ENCODE peak calls at places on chromosomes 5 and 9, in nine cellular contexts. One of them, this sample, is unnamed.

GRCh38 chr5:37717276-37717612 is 122.6 kb downstream of the GDNF start:
- DNase-seq in omental fat pad: no peak
- DNase-seq in lower lobe of right lung: no peak
- DNase-seq in uterus: no peak
- DNase-seq in Panc1: no peak
- DNase-seq in BJ: no peak
- DNase-seq in endothelial cell: no peak
- DNase-seq in progenitor cell of endocrine pancreas: no peak
- DNase-seq in GM23338: no peak
- DNase-seq in this sample: no peak

GRCh38 chr5:171984748-171985419 is 21.6 kb downstream of the FBXW11 start:
- DNase-seq in BJ: peak; percentile 80
- DNase-seq in lower lobe of right lung: no peak
- DNase-seq in Panc1: peak; percentile 61
- DNase-seq in uterus: no peak
- DNase-seq in endothelial cell: no peak
- DNase-seq in progenitor cell of endocrine pancreas: no peak
- DNase-seq in omental fat pad: no peak
- DNase-seq in GM23338: no peak
- DNase-seq in this sample: no peak

GRCh38 chr5:32030686-32031478 is 143.2 kb downstream of the GOLPH3 start:
- DNase-seq in lower lobe of right lung: no peak
- DNase-seq in endothelial cell: no peak
- DNase-seq in Panc1: no peak
- DNase-seq in uterus: no peak
- DNase-seq in progenitor cell of endocrine pancreas: no peak
- DNase-seq in GM23338: no peak
- DNase-seq in BJ: no peak
- DNase-seq in omental fat pad: no peak
- DNase-seq in this sample: no peak

GRCh38 chr9:135992486-135993408 is 31.6 kb upstream of the UBAC1 start:
- DNase-seq in GM23338: peak; percentile 79
- DNase-seq in lower lobe of right lung: peak; percentile 87
- DNase-seq in omental fat pad: peak; percentile 49
- DNase-seq in progenitor cell of endocrine pancreas: peak; percentile 59
- DNase-seq in endothelial cell: peak; percentile 76
- DNase-seq in uterus: peak; percentile 83
- DNase-seq in BJ: peak; percentile 19
- DNase-seq in Panc1: no peak
- DNase-seq in this sample: no peak

GRCh38 chr5:57402761-57403160 is 79.8 kb downstream of the ACTBL2 start:
- DNase-seq in progenitor cell of endocrine pancreas: no peak
- DNase-seq in omental fat pad: no peak
- DNase-seq in uterus: no peak
- DNase-seq in endothelial cell: no peak
- DNase-seq in BJ: no peak
- DNase-seq in lower lobe of right lung: no peak
- DNase-seq in Panc1: no peak
- DNase-seq in GM23338: no peak
- DNase-seq in this sample: no peak

GRCh38 chr9:81777514-81777913 is 88.2 kb upstream of the TLE1 start:
- DNase-seq in GM23338: no peak
- DNase-seq in endothelial cell: no peak
- DNase-seq in Panc1: no peak
- DNase-seq in progenitor cell of endocrine pancreas: no peak
- DNase-seq in BJ: no peak
- DNase-seq in uterus: no peak
- DNase-seq in lower lobe of right lung: no peak
- DNase-seq in omental fat pad: no peak
- DNase-seq in this sample: no peak

GRCh38 chr5:92749943-92750342 is 831.1 kb downstream of the NR2F1-AS1 start:
- DNase-seq in BJ: no peak
- DNase-seq in lower lobe of right lung: no peak
- DNase-seq in GM23338: peak; percentile 59
- DNase-seq in Panc1: no peak
- DNase-seq in endothelial cell: no peak
- DNase-seq in uterus: no peak
- DNase-seq in progenitor cell of endocrine pancreas: no peak
- DNase-seq in omental fat pad: no peak
- DNase-seq in this sample: no peak

GRCh38 chr9:116365056-116365471 is 211.5 kb downstream of the PAPPA start:
- DNase-seq in BJ: no peak
- DNase-seq in progenitor cell of endocrine pancreas: no peak
- DNase-seq in uterus: peak; percentile 80
- DNase-seq in GM23338: peak; percentile 24
- DNase-seq in omental fat pad: no peak
- DNase-seq in endothelial cell: no peak
- DNase-seq in lower lobe of right lung: no peak
- DNase-seq in Panc1: no peak
- DNase-seq in this sample: no peak

GRCh38 chr5:65479527-65479926 is 2.2 kb downstream of the ADAMTS6 start:
- DNase-seq in Panc1: no peak
- DNase-seq in BJ: no peak
- DNase-seq in progenitor cell of endocrine pancreas: no peak
- DNase-seq in lower lobe of right lung: no peak
- DNase-seq in omental fat pad: no peak
- DNase-seq in GM23338: no peak
- DNase-seq in endothelial cell: no peak
- DNase-seq in uterus: no peak
- DNase-seq in this sample: no peak

GRCh38 chr9:69871143-69871834 is 50.7 kb downstream of the CFAP95 start:
- DNase-seq in progenitor cell of endocrine pancreas: no peak
- DNase-seq in Panc1: no peak
- DNase-seq in omental fat pad: no peak
- DNase-seq in lower lobe of right lung: no peak
- DNase-seq in BJ: no peak
- DNase-seq in GM23338: no peak
- DNase-seq in uterus: no peak
- DNase-seq in endothelial cell: no peak
- DNase-seq in this sample: no peak

GRCh38 chr9:12716823-12717222 is 23.6 kb downstream of the TYRP1 start:
- DNase-seq in uterus: no peak
- DNase-seq in GM23338: no peak
- DNase-seq in Panc1: no peak
- DNase-seq in progenitor cell of endocrine pancreas: no peak
- DNase-seq in lower lobe of right lung: no peak
- DNase-seq in BJ: no peak
- DNase-seq in omental fat pad: no peak
- DNase-seq in endothelial cell: no peak
- DNase-seq in this sample: no peak
- TF ChIP-seq CTCF in uterus: no peak
- TF ChIP-seq CTCF in GM23338: no peak
- TF ChIP-seq CTCF in Panc1: peak; percentile 11
- TF ChIP-seq CTCF in progenitor cell of endocrine pancreas: no peak
- TF ChIP-seq CTCF in lower lobe of right lung: no peak
- TF ChIP-seq CTCF in BJ: no peak
- TF ChIP-seq CTCF in omental fat pad: no peak
- TF ChIP-seq CTCF in endothelial cell: no peak
- TF ChIP-seq CTCF in this sample: peak; percentile 22

GRCh38 chr9:34145165-34145564 is 18.7 kb upstream of the DCAF12 start:
- DNase-seq in BJ: no peak
- DNase-seq in endothelial cell: no peak
- DNase-seq in uterus: no peak
- DNase-seq in progenitor cell of endocrine pancreas: no peak
- DNase-seq in lower lobe of right lung: no peak
- DNase-seq in Panc1: no peak
- DNase-seq in omental fat pad: no peak
- DNase-seq in GM23338: peak; percentile 27
- DNase-seq in this sample: no peak

GRCh38 chr9:34143116-34143515 is 16.6 kb upstream of the DCAF12 start:
- DNase-seq in endothelial cell: no peak
- DNase-seq in lower lobe of right lung: no peak
- DNase-seq in Panc1: no peak
- DNase-seq in uterus: no peak
- DNase-seq in omental fat pad: no peak
- DNase-seq in GM23338: no peak
- DNase-seq in BJ: no peak
- DNase-seq in progenitor cell of endocrine pancreas: no peak
- DNase-seq in this sample: no peak

GRCh38 chr9:34140853-34141252 is 14.4 kb upstream of the DCAF12 start:
- DNase-seq in endothelial cell: no peak
- DNase-seq in lower lobe of right lung: no peak
- DNase-seq in omental fat pad: no peak
- DNase-seq in uterus: no peak
- DNase-seq in progenitor cell of endocrine pancreas: no peak
- DNase-seq in GM23338: no peak
- DNase-seq in BJ: no peak
- DNase-seq in Panc1: no peak
- DNase-seq in this sample: no peak

GRCh38 chr9:34134521-34134920 is 8.0 kb upstream of the DCAF12 start:
- DNase-seq in Panc1: no peak
- DNase-seq in uterus: no peak
- DNase-seq in progenitor cell of endocrine pancreas: no peak
- DNase-seq in BJ: no peak
- DNase-seq in omental fat pad: no peak
- DNase-seq in GM23338: no peak
- DNase-seq in lower lobe of right lung: no peak
- DNase-seq in endothelial cell: no peak
- DNase-seq in this sample: no peak

GRCh38 chr9:34139477-34140146 is 13.1 kb upstream of the DCAF12 start:
- DNase-seq in Panc1: no peak
- DNase-seq in GM23338: peak; percentile 33
- DNase-seq in lower lobe of right lung: no peak
- DNase-seq in omental fat pad: no peak
- DNase-seq in BJ: peak; percentile 55
- DNase-seq in endothelial cell: no peak
- DNase-seq in progenitor cell of endocrine pancreas: no peak
- DNase-seq in uterus: no peak
- DNase-seq in this sample: no peak
- TF ChIP-seq CTCF in Panc1: no peak
- TF ChIP-seq CTCF in GM23338: peak; percentile 52
- TF ChIP-seq CTCF in lower lobe of right lung: peak; percentile 22
- TF ChIP-seq CTCF in omental fat pad: no peak
- TF ChIP-seq CTCF in BJ: peak; percentile 50
- TF ChIP-seq CTCF in endothelial cell: no peak
- TF ChIP-seq CTCF in progenitor cell of endocrine pancreas: no peak
- TF ChIP-seq CTCF in uterus: no peak
- TF ChIP-seq CTCF in this sample: peak; percentile 8

GRCh38 chr5:14273207-14273767 is 130.1 kb downstream of the TRIO start:
- DNase-seq in Panc1: no peak
- DNase-seq in omental fat pad: no peak
- DNase-seq in endothelial cell: no peak
- DNase-seq in progenitor cell of endocrine pancreas: no peak
- DNase-seq in GM23338: no peak
- DNase-seq in BJ: no peak
- DNase-seq in uterus: no peak
- DNase-seq in lower lobe of right lung: no peak
- DNase-seq in this sample: no peak

GRCh38 chr5:14272548-14273205 is 129.5 kb downstream of the TRIO start:
- DNase-seq in endothelial cell: no peak
- DNase-seq in GM23338: no peak
- DNase-seq in Panc1: no peak
- DNase-seq in BJ: no peak
- DNase-seq in uterus: no peak
- DNase-seq in lower lobe of right lung: no peak
- DNase-seq in progenitor cell of endocrine pancreas: no peak
- DNase-seq in omental fat pad: no peak
- DNase-seq in this sample: no peak

GRCh38 chr5:14281746-14282181 is 138.6 kb downstream of the TRIO start:
- DNase-seq in omental fat pad: no peak
- DNase-seq in Panc1: no peak
- DNase-seq in lower lobe of right lung: no peak
- DNase-seq in endothelial cell: no peak
- DNase-seq in uterus: no peak
- DNase-seq in progenitor cell of endocrine pancreas: no peak
- DNase-seq in GM23338: no peak
- DNase-seq in BJ: no peak
- DNase-seq in this sample: no peak

GRCh38 chr5:14280294-14280854 is 137.2 kb downstream of the TRIO start:
- DNase-seq in progenitor cell of endocrine pancreas: no peak
- DNase-seq in omental fat pad: no peak
- DNase-seq in lower lobe of right lung: no peak
- DNase-seq in uterus: no peak
- DNase-seq in endothelial cell: no peak
- DNase-seq in Panc1: no peak
- DNase-seq in BJ: no peak
- DNase-seq in GM23338: no peak
- DNase-seq in this sample: no peak

DNA sequence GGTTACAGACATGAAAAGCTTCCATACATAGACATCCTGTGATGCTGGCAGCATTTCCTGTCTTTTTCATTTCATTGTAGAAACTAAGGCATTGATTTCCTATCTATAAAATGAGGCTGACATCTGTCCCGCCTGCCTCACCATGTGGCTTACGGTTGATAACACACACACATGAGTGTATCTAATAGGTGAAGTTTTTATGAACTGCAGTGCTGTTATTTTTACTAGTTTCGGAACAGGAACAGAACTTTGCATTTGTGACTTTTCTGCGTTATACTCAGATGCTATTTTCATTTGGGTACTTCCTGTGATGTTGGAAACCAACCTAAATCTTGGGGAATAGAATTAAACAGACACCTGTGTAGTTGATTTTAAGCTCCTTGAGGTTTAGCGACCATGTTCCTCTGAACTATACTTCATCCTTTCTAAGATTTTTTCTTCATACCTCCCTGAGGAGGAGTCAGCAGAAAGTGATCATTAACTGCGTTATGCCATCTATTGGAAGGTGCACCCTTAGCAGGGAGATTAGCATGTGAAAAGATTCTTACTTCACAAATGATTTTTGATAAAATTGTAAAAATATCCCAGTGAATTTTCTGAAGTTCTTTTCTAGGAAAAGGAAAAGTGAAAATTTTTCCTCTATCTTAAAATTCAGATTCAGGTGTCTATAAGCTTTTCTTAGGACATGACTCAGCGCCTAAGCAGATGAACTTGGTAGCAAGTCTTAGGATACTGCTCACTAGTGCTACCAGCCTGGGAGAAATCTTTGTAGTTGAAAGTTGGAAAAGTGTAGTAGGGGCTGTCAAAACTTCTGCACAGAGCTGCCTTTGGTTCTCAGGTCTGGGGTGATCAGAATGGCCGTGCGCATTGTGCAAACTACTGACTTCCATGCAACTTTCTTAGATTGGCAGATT is 134.5 kb downstream of the TRIO start:
- DNase-seq in progenitor cell of endocrine pancreas: no peak
- DNase-seq in lower lobe of right lung: no peak
- DNase-seq in endothelial cell: no peak
- DNase-seq in uterus: no peak
- DNase-seq in Panc1: no peak
- DNase-seq in GM23338: no peak
- DNase-seq in omental fat pad: no peak
- DNase-seq in BJ: no peak
- DNase-seq in this sample: no peak
- TF ChIP-seq CTCF in progenitor cell of endocrine pancreas: no peak
- TF ChIP-seq CTCF in lower lobe of right lung: no peak
- TF ChIP-seq CTCF in endothelial cell: no peak
- TF ChIP-seq CTCF in uterus: no peak
- TF ChIP-seq CTCF in Panc1: peak; percentile 10
- TF ChIP-seq CTCF in GM23338: peak; percentile 4
- TF ChIP-seq CTCF in omental fat pad: no peak
- TF ChIP-seq CTCF in BJ: no peak
- TF ChIP-seq CTCF in this sample: no peak

DNA sequence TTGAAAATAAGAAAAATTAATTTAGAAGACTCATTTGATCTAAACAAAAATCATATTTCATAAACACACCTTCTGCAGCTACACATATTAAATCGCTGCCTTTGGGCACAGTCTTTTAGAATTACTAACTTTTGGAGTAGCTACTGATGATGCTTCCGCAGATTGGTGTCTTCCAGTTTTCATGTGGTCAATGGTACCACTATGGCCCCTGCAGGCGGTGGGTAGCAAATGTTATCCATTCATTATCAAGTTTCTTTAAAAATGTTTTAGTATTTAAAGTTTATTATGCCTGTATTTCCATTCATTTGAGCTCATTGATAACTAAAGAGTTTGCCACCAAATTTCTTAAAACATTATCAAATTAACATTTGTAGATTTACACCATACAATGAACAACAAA is 122.9 kb upstream of the GRAMD2B start:
- DNase-seq in progenitor cell of endocrine pancreas: no peak
- DNase-seq in endothelial cell: no peak
- DNase-seq in GM23338: peak; percentile 12
- DNase-seq in lower lobe of right lung: no peak
- DNase-seq in Panc1: no peak
- DNase-seq in omental fat pad: no peak
- DNase-seq in BJ: no peak
- DNase-seq in uterus: no peak
- DNase-seq in this sample: no peak
- TF ChIP-seq CTCF in progenitor cell of endocrine pancreas: no peak
- TF ChIP-seq CTCF in endothelial cell: no peak
- TF ChIP-seq CTCF in GM23338: peak; percentile 48
- TF ChIP-seq CTCF in lower lobe of right lung: no peak
- TF ChIP-seq CTCF in Panc1: no peak
- TF ChIP-seq CTCF in omental fat pad: no peak
- TF ChIP-seq CTCF in BJ: no peak
- TF ChIP-seq CTCF in uterus: no peak
- TF ChIP-seq CTCF in this sample: peak; percentile 14